ENCODE peak calls at places on chromosomes 12 and 14, in six cellular contexts. O, N, M, I, R and C are unnamed samples.

GRCh38 chr12:13135336-13136178 is 32.1 kb upstream of the GSG1 start:
- DNase-seq in O (peak; percentile 64), N (no peak), M (no peak), I (no peak), R (no peak), C (no peak)

GRCh38 chr14:56474419-56475022 is 105.1 kb upstream of the TMEM260 start:
- DNase-seq in O (no peak), N (no peak), M (no peak), I (peak; percentile 14), R (no peak), C (no peak)

GRCh38 chr14:51319181-51319597 is 79.1 kb downstream of the TMX1 start:
- DNase-seq in O (no peak), N (no peak), M (no peak), I (no peak), R (no peak), C (no peak)

GRCh38 chr12:9922429-9922828 is 9.7 kb downstream of the CLEC2A start:
- DNase-seq in O (no peak), N (no peak), M (no peak), I (no peak), R (no peak), C (no peak)

GRCh38 chr12:106136263-106136662 is 2.5 kb downstream of the NUAK1 start:
- DNase-seq in O (no peak), N (no peak), M (peak; percentile 86), I (peak; percentile 96), R (peak; percentile 92), C (peak; percentile 29)

GRCh38 chr14:73227812-73228781 is 9.2 kb upstream of the PAPLN start:
- DNase-seq in O (peak; percentile 58), N (no peak), M (peak; percentile 38), I (peak; percentile 47), R (peak; percentile 42), C (no peak)

GRCh38 chr14:20848955-20849570 is 42.1 kb upstream of the RNASE3 start:
- DNase-seq in O (no peak), N (no peak), M (no peak), I (no peak), R (no peak), C (no peak)

GRCh38 chr14:72774141-72774540 is 119.8 kb downstream of the DPF3 start:
- DNase-seq in O (no peak), N (no peak), M (no peak), I (no peak), R (no peak), C (no peak)

GRCh38 chr12:65495233-65495632 is 216.8 kb downstream of the MSRB3 start:
- DNase-seq in O (peak; percentile 34), N (no peak), M (no peak), I (no peak), R (no peak), C (no peak)

GRCh38 chr12:85445060-85445938 is 165.3 kb downstream of the ALX1 start:
- DNase-seq in O (no peak), N (no peak), M (no peak), I (no peak), R (no peak), C (no peak)

GRCh38 chr12:85441025-85441424 is 161.0 kb downstream of the ALX1 start:
- DNase-seq in O (no peak), N (no peak), M (no peak), I (no peak), R (no peak), C (no peak)

GRCh38 chr12:85440273-85440672 is 160.3 kb downstream of the ALX1 start:
- DNase-seq in O (no peak), N (no peak), M (no peak), I (no peak), R (no peak), C (no peak)

GRCh38 chr12:85441740-85442139 is 161.7 kb downstream of the ALX1 start:
- DNase-seq in O (no peak), N (no peak), M (no peak), I (no peak), R (no peak), C (no peak)
- TF ChIP-seq CTCF in O (peak; percentile 52), N (no peak), M (no peak), I (no peak), R (no peak), C (peak; percentile 31)

DNA sequence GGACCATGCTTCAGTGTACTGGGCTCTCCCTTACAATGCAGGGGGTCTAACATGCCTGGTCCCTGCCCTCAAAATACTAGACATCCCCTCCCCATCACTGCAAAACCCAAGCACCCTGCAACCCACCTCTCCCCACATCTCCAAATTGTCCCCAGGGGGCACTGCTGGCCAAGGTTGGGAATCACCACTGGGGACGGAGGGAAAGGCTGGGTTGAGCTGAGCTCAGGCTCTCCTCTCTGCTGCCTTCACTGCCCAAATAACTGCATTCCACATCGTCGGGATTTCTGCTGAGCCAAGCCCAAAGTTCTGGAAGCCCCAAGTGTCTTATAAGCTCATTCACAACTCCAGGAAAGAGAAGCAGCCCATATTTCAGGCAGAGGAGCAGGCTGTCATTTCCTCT is 69.6 kb downstream of the NT5DC3 start:
- DNase-seq in O (no peak), N (no peak), M (peak; percentile 17), I (peak; percentile 17), R (peak; percentile 18), C (no peak)
- TF ChIP-seq CTCF in O (peak; percentile 59), N (no peak), M (peak; percentile 34), I (peak; percentile 63), R (peak; percentile 32), C (no peak)

DNA sequence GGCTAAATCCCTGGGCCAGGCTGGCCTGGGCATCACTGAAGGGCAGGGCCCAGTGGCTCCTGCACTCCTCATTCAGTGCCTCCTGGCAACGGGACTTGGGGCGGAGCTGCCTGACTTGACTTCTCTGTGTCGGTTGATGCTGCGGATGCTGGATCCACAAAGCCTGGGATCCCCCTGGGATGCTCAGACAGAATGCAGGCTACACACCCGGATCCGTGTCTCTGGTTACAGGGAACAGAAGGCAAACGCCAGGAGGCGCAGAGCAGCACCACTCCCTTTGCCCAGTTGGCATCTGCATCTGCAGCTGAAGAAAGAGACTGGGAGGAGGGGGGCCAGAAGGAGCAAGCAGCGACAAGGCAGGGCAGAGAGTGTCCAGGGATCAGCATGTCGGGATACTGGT is 154.5 kb upstream of the FKBP4 start:
- DNase-seq in O (no peak), N (no peak), M (peak; percentile 5), I (no peak), R (no peak), C (no peak)
- TF ChIP-seq CTCF in O (no peak), N (no peak), M (no peak), I (no peak), R (no peak), C (no peak)

GRCh38 chr12:83954939-83955601 is 957.5 kb downstream of the SLC6A15 start:
- DNase-seq in O (no peak), N (no peak), M (no peak), I (no peak), R (no peak), C (no peak)
- TF ChIP-seq CTCF in O (peak; percentile 46), N (no peak), M (no peak), I (no peak), R (no peak), C (peak; percentile 1)

GRCh38 chr14:89909586-89909985 is 44.9 kb downstream of the EFCAB11 start:
- DNase-seq in O (no peak), N (no peak), M (no peak), I (no peak), R (no peak), C (no peak)

GRCh38 chr14:89911018-89911919 is 43.3 kb downstream of the EFCAB11 start:
- DNase-seq in O (no peak), N (no peak), M (peak; percentile 36), I (no peak), R (no peak), C (no peak)

GRCh38 chr14:89910706-89911017 is 43.9 kb downstream of the EFCAB11 start:
- DNase-seq in O (no peak), N (no peak), M (peak; percentile 17), I (no peak), R (no peak), C (no peak)

GRCh38 chr14:89915114-89915878 is 39.2 kb downstream of the EFCAB11 start:
- DNase-seq in O (no peak), N (peak; percentile 25), M (peak; percentile 65), I (peak; percentile 82), R (peak; percentile 41), C (no peak)

DNA sequence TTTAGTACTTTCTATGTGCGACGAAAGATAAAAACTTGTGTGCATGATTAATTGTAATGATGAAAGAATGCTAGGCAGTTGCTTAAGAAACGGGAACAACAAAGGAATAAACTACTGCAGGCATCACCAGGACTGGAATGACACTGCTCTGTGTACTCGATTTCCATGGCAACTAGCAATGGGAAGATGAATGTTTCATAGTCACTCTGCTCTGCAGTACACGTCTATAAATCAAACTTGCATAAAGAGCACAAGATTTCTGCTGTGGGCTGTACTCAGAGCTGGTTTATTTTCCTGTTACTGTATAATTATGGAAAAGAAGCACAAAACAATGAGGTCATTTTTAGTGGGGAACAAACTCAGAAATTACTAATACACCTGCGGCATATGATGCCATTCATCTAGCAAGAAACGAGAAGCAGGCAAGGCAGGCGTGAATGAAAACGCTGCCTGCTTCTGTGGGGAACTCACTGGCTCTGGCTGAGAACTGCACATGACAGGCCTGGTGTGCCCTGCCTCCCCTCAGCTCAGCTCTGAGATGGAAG is 41.8 kb downstream of the EFCAB11 start:
- DNase-seq in O (peak; percentile 97), N (no peak), M (peak; percentile 10), I (peak; percentile 15), R (peak; percentile 16), C (no peak)
- TF ChIP-seq CTCF in O (no peak), N (no peak), M (no peak), I (no peak), R (no peak), C (no peak)

GRCh38 chr14:68661226-68662225 is 131.3 kb downstream of the ZFP36L1 start:
- DNase-seq in O (no peak), N (no peak), M (no peak), I (no peak), R (no peak), C (no peak)
- TF ChIP-seq CTCF in O (peak; percentile 33), N (no peak), M (no peak), I (no peak), R (no peak), C (no peak)

GRCh38 chr12:53441040-53441833 is at the start of gene PRR13:
- DNase-seq in O (peak; percentile 97), N (peak; percentile 98), M (peak; percentile 99), I (peak; percentile 98), R (peak; percentile 100), C (peak; percentile 89)
- TF ChIP-seq CTCF in O (no peak), N (no peak), M (no peak), I (no peak), R (no peak), C (no peak)